ENCODE peak calls at places on chromosomes 3 and 15, in four cellular contexts. M, L, N and C are unnamed samples.

GRCh38 chr3:107942244-107942643 is 148.6 kb downstream of the CD47 start:
- DNase-seq in M (no peak), L (no peak), N (no peak), C (no peak)

GRCh38 chr3:26428992-26429391 is 193.6 kb upstream of the LRRC3B start:
- DNase-seq in M (no peak), L (no peak), N (no peak), C (no peak)

GRCh38 chr15:82749951-82750830 is 40.5 kb upstream of the AP3B2 start:
- DNase-seq in M (peak; percentile 92), L (peak; percentile 93), N (peak; percentile 92), C (peak; percentile 88)

GRCh38 chr3:13581485-13582365 is 32.8 kb downstream of the FBLN2 start:
- DNase-seq in M (no peak), L (no peak), N (no peak), C (no peak)

GRCh38 chr3:78979083-78979482 is 788.7 kb downstream of the ROBO1 start:
- DNase-seq in M (no peak), L (no peak), N (peak; percentile 69), C (no peak)

GRCh38 chr3:197308591-197308990 is 10.2 kb upstream of the DLG1 start:
- DNase-seq in M (no peak), L (no peak), N (no peak), C (no peak)

GRCh38 chr3:81760924-81761903 is at the start of gene GBE1:
- DNase-seq in M (peak; percentile 93), L (peak; percentile 90), N (peak; percentile 98), C (peak; percentile 94)

GRCh38 chr3:72888546-72889309 is 882 bp downstream of the GXYLT2 start:
- DNase-seq in M (no peak), L (no peak), N (peak; percentile 65), C (no peak)

GRCh38 chr3:141853146-141853690 is 23.2 kb upstream of the ATP1B3 start:
- DNase-seq in M (peak; percentile 36), L (no peak), N (no peak), C (no peak)

GRCh38 chr3:193510154-193510553 is 44.5 kb downstream of the ATP13A4 start:
- DNase-seq in M (no peak), L (no peak), N (no peak), C (no peak)

GRCh38 chr3:170695486-170696069 is 109.7 kb upstream of the SLC7A14 start:
- DNase-seq in M (no peak), L (no peak), N (no peak), C (no peak)

GRCh38 chr15:75081150-75081549 is 57.8 kb downstream of the PPCDC start:
- DNase-seq in M (no peak), L (no peak), N (no peak), C (no peak)

GRCh38 chr3:72474775-72475174 is 373.5 kb downstream of the SHQ1 start:
- DNase-seq in M (no peak), L (no peak), N (no peak), C (no peak)

GRCh38 chr15:25378501-25378901 is 60.3 kb downstream of the UBE3A start:
- DNase-seq in M (no peak), L (no peak), N (no peak), C (no peak)

GRCh38 chr3:156180077-156180476 is 59.7 kb downstream of the KCNAB1 start:
- DNase-seq in M (no peak), L (no peak), N (no peak), C (no peak)

GRCh38 chr3:138686771-138687221 is 78.2 kb downstream of the FAIM start:
- DNase-seq in M (no peak), L (no peak), N (no peak), C (no peak)